ENCODE peak calls at places on chromosomes 1 and 21, in seven cellular contexts. I is colonic mucosa; Y is fibroblast of lung; F is thoracic aorta; N is CD8-positive, alpha-beta T cell; K is A673; P is upper lobe of right lung. D is an unnamed sample.

GRCh38 chr21:39006653-39007417 is 176.4 kb downstream of the PSMG1 start:
- DNase-seq in I (peak; percentile 83), Y (no peak), F (peak; percentile 48), N (no peak), K (no peak), P (peak; percentile 76), D (peak; percentile 64)

GRCh38 chr1:247456914-247457638 is 828 bp downstream of the OR2B11 start:
- DNase-seq in I (no peak), Y (no peak), F (no peak), N (no peak), K (no peak), P (peak; percentile 68), D (no peak)

GRCh38 chr1:183871142-183871541 is 66.2 kb downstream of the RGL1 start:
- DNase-seq in I (no peak), Y (peak; percentile 74), F (no peak), N (no peak), K (peak; percentile 54), P (no peak), D (no peak)

GRCh38 chr1:111141803-111142202 is 1.8 kb downstream of the CEPT1 start:
- DNase-seq in I (no peak), Y (no peak), F (no peak), N (no peak), K (no peak), P (no peak), D (no peak)

GRCh38 chr1:55584521-55585401 is 369.6 kb upstream of the USP24 start:
- DNase-seq in I (no peak), Y (peak; percentile 67), F (no peak), N (no peak), K (peak; percentile 22), P (no peak), D (no peak)

GRCh38 chr1:226889616-226890330 is 19.4 kb downstream of the PSEN2 start:
- DNase-seq in I (no peak), Y (no peak), F (no peak), N (no peak), K (no peak), P (no peak), D (no peak)

GRCh38 chr1:113142791-113143190 is 69.8 kb downstream of the LRIG2 start:
- DNase-seq in I (no peak), Y (peak; percentile 84), F (no peak), N (no peak), K (peak; percentile 56), P (no peak), D (no peak)

GRCh38 chr1:153678519-153679336 is at the start of gene NPR1:
- DNase-seq in I (peak; percentile 39), Y (no peak), F (peak; percentile 35), N (peak; percentile 21), K (peak; percentile 54), P (peak; percentile 84), D (peak; percentile 40)

GRCh38 chr21:15060776-15061175 is 4.0 kb downstream of the NRIP1 start:
- DNase-seq in I (no peak), Y (peak; percentile 66), F (no peak), N (no peak), K (no peak), P (no peak), D (no peak)

GRCh38 chr1:210123383-210123782 is 109.2 kb upstream of the SERTAD4 start:
- DNase-seq in I (no peak), Y (no peak), F (no peak), N (no peak), K (peak; percentile 82), P (no peak), D (no peak)

GRCh38 chr1:12230549-12231275 is 882 bp downstream of the VPS13D start:
- DNase-seq in I (peak; percentile 64), Y (peak; percentile 29), F (no peak), N (no peak), K (no peak), P (peak; percentile 89), D (peak; percentile 64)

GRCh38 chr1:99457381-99458165 is 188.3 kb upstream of the PALMD start:
- DNase-seq in I (no peak), Y (peak; percentile 83), F (no peak), N (no peak), K (peak; percentile 59), P (no peak), D (no peak)

GRCh38 chr1:47280142-47280541 is 33.8 kb downstream of the STIL start:
- DNase-seq in I (no peak), Y (no peak), F (no peak), N (no peak), K (no peak), P (no peak), D (no peak)

GRCh38 chr1:168271636-168272035 is 9.0 kb upstream of the TBX19 start:
- DNase-seq in I (no peak), Y (no peak), F (no peak), N (no peak), K (no peak), P (no peak), D (no peak)

GRCh38 chr21:15134711-15135110 is 69.9 kb upstream of the NRIP1 start:
- DNase-seq in I (peak; percentile 78), Y (no peak), F (no peak), N (no peak), K (peak; percentile 26), P (no peak), D (peak; percentile 33)

GRCh38 chr21:42461881-42462877 is 33.8 kb downstream of the RSPH1 start:
- DNase-seq in I (peak; percentile 85), Y (no peak), F (no peak), N (no peak), K (no peak), P (no peak), D (peak; percentile 75)

GRCh38 chr1:31747304-31747703 is 16.8 kb downstream of the ADGRB2 start:
- DNase-seq in I (no peak), Y (no peak), F (no peak), N (no peak), K (no peak), P (no peak), D (no peak)

GRCh38 chr1:229882621-229883020 is 184.4 kb upstream of the GALNT2 start:
- DNase-seq in I (peak; percentile 1), Y (no peak), F (no peak), N (no peak), K (no peak), P (no peak), D (no peak)

GRCh38 chr1:55466343-55466742 is 251.2 kb upstream of the USP24 start:
- DNase-seq in I (no peak), Y (no peak), F (no peak), N (no peak), K (no peak), P (no peak), D (no peak)

GRCh38 chr1:89104687-89105086 is 21.2 kb downstream of the GBP2 start:
- DNase-seq in I (no peak), Y (no peak), F (no peak), N (no peak), K (no peak), P (no peak), D (no peak)

GRCh38 chr21:39472211-39472610 is 20.4 kb downstream of the SH3BGR start:
- DNase-seq in I (no peak), Y (no peak), F (no peak), N (no peak), K (no peak), P (no peak), D (no peak)

GRCh38 chr1:214658785-214659184 is 55.8 kb downstream of the CENPF start:
- DNase-seq in I (no peak), Y (peak; percentile 32), F (no peak), N (no peak), K (peak; percentile 9), P (no peak), D (no peak)

GRCh38 chr21:45228171-45228641 is 59.5 kb downstream of the POFUT2 start:
- DNase-seq in I (no peak), Y (peak; percentile 99), F (no peak), N (peak; percentile 80), K (peak; percentile 41), P (no peak), D (no peak)

DNA sequence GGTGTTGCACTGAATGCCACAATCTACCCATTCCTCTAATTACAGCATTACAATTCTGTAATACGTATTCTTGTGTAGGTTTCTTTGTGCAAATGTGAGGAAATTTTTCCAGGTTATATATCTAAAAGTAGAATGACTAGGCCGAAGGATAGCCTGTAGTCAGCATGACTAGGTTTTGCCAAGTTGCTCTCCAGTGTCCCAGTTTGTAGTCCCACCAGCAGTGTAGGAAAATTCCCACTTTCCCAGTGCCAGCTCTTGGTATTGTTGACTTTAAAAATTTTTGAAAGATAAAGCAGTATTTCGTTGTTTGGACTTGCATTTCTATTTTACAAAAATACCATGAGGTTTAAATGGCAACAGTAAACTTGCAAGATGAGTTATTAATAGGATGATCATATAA is 3.0 kb downstream of the PARK7 start:
- DNase-seq in I (no peak), Y (no peak), F (no peak), N (no peak), K (no peak), P (no peak), D (no peak)
- H3K36me3 ChIP-seq in I (no peaks in the 10 kb centered on the region), Y (peaks cover 14% of the 10 kb centered on the region), F (peaks cover 19% of the 10 kb centered on the region), N (peaks cover 24% of the 10 kb centered on the region), K (peaks cover 64% of the 10 kb centered on the region), P (peaks cover 64% of the 10 kb centered on the region), D (peaks cover 64% of the 10 kb centered on the region)

GRCh38 chr21:25029580-25029979 is 577.7 kb downstream of the MRPL39 start:
- DNase-seq in I (no peak), Y (no peak), F (no peak), N (no peak), K (no peak), P (no peak), D (no peak)

GRCh38 chr21:25025596-25025995 is 581.7 kb downstream of the MRPL39 start:
- DNase-seq in I (no peak), Y (no peak), F (no peak), N (no peak), K (no peak), P (no peak), D (no peak)

GRCh38 chr21:25024639-25025038 is 582.6 kb downstream of the MRPL39 start:
- DNase-seq in I (no peak), Y (no peak), F (no peak), N (no peak), K (no peak), P (no peak), D (no peak)
- TF ChIP-seq CTCF in I (no peak), Y (no peak), F (no peak), N (no peak), K (no peak), P (no peak), D (no peak)

DNA sequence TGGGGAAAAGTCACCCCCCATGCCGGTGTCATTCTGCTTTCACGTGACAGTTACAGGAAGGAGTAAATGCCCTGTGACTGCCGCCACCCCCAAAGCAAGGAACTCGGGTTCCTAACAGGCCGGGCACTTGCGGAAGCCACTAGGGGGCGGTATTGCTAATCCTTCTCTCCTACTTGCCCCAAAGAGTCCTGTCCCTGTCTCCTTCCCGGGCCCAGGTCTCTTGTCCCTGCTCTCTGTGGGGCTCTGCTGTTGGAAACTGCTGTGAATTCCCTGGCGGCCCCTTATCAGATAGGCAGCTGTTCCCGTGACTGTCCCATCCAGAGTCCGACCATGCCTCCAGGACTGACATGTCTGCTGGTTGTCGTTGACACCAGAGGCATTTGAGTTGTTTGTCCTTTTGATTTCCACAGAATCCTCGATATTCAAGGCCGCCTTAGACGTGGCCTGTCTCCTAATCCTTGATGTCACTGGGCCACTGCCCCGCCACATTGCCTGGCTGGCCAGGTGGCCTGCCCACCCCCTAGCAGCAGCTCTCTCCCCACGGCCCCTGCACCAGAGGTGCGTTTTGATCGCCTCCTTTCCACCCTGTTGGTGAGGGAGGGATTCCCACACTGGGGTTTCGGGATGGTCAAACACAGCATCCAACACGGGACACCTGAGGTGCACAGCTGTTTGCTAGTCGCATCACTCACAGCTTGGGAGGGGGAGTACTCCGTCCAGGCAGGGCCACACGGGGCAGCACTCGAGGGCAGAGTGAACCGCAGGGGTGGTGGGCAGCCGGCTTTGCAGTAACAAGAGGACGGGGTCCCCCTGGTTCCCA is 37.3 kb downstream of the CHAF1B start:
- DNase-seq in I (peak; percentile 62), Y (peak; percentile 61), F (no peak), N (no peak), K (peak; percentile 88), P (peak; percentile 73), D (peak; percentile 66)
- H3K27ac ChIP-seq in I (no peak overlapping the region), Y (no peak overlapping the region), F (no peak overlapping the region), N (no peak overlapping the region), K (peak overlapping the region; percentile 66), P (no peak overlapping the region), D (no peak overlapping the region)

GRCh38 chr1:109327285-109327684 is 20.5 kb upstream of the MYBPHL start:
- DNase-seq in I (no peak), Y (peak; percentile 28), F (no peak), N (no peak), K (no peak), P (no peak), D (no peak)
- H3K36me3 ChIP-seq in I (peaks cover 5% of the 10 kb centered on the region), Y (no peaks in the 10 kb centered on the region), F (peaks cover 81% of the 10 kb centered on the region), N (no peaks in the 10 kb centered on the region), K (peaks cover 20% of the 10 kb centered on the region), P (peaks cover 80% of the 10 kb centered on the region), D (peaks cover 25% of the 10 kb centered on the region)